ENCODE peak calls at places on chromosome 1, in six cellular contexts. Z is uterus, P is H4, C is NCI-H1694, X is fibroblast of lung, R is posterior cingulate gyrus. M is an unnamed sample.

GRCh38 chr1:205637854-205638468 is 6.2 kb upstream of the ELK4 start:
- DNase-seq in X (no peak), R (no peak), P (no peak), Z (no peak), C (no peak), M (no peak)

GRCh38 chr1:204714861-204715511 is 29.4 kb upstream of the LRRN2 start:
- DNase-seq in Z (no peak), R (no peak), C (peak; percentile 89), X (no peak), P (no peak), M (peak; percentile 36)

GRCh38 chr1:40341509-40342380 is 24.7 kb upstream of the COL9A2 start:
- DNase-seq in X (no peak), R (no peak), Z (no peak), P (no peak), C (no peak), M (no peak)

GRCh38 chr1:15011160-15011559 is 142.4 kb upstream of the TMEM51 start:
- DNase-seq in P (no peak), C (no peak), X (no peak), R (no peak), Z (no peak), M (no peak)

GRCh38 chr1:97136971-97137370 is 415.4 kb downstream of the PTBP2 start:
- DNase-seq in P (no peak), R (no peak), Z (no peak), C (no peak), X (no peak), M (no peak)

GRCh38 chr1:53731779-53732305 is 7.1 kb downstream of the GLIS1 start:
- DNase-seq in X (peak; percentile 75), C (no peak), P (peak; percentile 68), R (no peak), Z (no peak), M (no peak)

GRCh38 chr1:155919801-155920200 is 8.7 kb upstream of the RIT1 start:
- DNase-seq in R (no peak), P (no peak), X (no peak), C (no peak), Z (no peak), M (no peak)

GRCh38 chr1:161726631-161727342 is 5.4 kb downstream of the FCRLB start:
- DNase-seq in P (peak; percentile 78), R (peak; percentile 46), Z (peak; percentile 92), C (peak; percentile 57), X (peak; percentile 79), M (no peak)

GRCh38 chr1:77322061-77322900 is 40.5 kb downstream of the AK5 start:
- DNase-seq in C (no peak), X (peak; percentile 95), R (no peak), P (peak; percentile 43), Z (no peak), M (peak; percentile 38)

GRCh38 chr1:233569636-233570035 is 44.3 kb upstream of the KCNK1 start:
- DNase-seq in C (no peak), Z (no peak), R (no peak), P (no peak), X (peak; percentile 32), M (no peak)

GRCh38 chr1:226702318-226702956 is 36.6 kb downstream of the ITPKB start:
- DNase-seq in Z (peak; percentile 78), X (peak; percentile 74), C (no peak), P (peak; percentile 68), R (no peak), M (no peak)

GRCh38 chr1:160672118-160672517 is 25.3 kb upstream of the SLAMF1 start:
- DNase-seq in Z (no peak), R (no peak), C (no peak), X (no peak), P (no peak), M (no peak)

GRCh38 chr1:212141404-212141803 is 105.9 kb downstream of the DTL start:
- DNase-seq in C (no peak), P (no peak), R (no peak), Z (no peak), X (no peak), M (no peak)

GRCh38 chr1:167520711-167521206 is 2.4 kb upstream of the CD247 start:
- DNase-seq in C (no peak), Z (no peak), X (no peak), R (no peak), P (no peak), M (no peak)

GRCh38 chr1:180953791-180954721 is 41.4 kb downstream of the KIAA1614 start:
- DNase-seq in C (no peak), X (peak; percentile 71), R (peak; percentile 42), P (no peak), Z (peak; percentile 72), M (no peak)

GRCh38 chr1:71706030-71706671 is 576.2 kb downstream of the NEGR1 start:
- DNase-seq in R (no peak), Z (no peak), C (no peak), X (no peak), P (no peak), M (no peak)

GRCh38 chr1:81337226-81337625 is 463.5 kb upstream of the ADGRL2 start:
- DNase-seq in Z (no peak), C (no peak), R (no peak), X (no peak), P (no peak), M (no peak)